ENCODE peak calls at places on chromosomes 7 and 10, in six cellular contexts. S is GM12878, V is H1, W is SK-N-SH, F is HepG2, D is K562. X is an unnamed sample. For H3K27me3, the result is how much of the 10 kb centered on the place peaks cover.

GRCh38 chr10:49310460-49310859 is 11.5 kb downstream of the C10orf71 start:
- DNase-seq in F (no peak), V (no peak), S (no peak), W (no peak), D (no peak), X (no peak)

GRCh38 chr7:84339306-84339705 is 144.7 kb upstream of the SEMA3A start:
- DNase-seq in V (no peak), D (no peak), S (no peak), F (no peak), W (no peak), X (no peak)

GRCh38 chr10:125134483-125134848 is 25.9 kb downstream of the CTBP2 start:
- DNase-seq in D (no peak), S (no peak), F (no peak), W (no peak), V (no peak), X (no peak)

GRCh38 chr7:44470080-44470479 is 20.4 kb downstream of the NUDCD3 start:
- DNase-seq in F (no peak), D (no peak), S (no peak), V (no peak), W (no peak), X (no peak)

GRCh38 chr7:22487978-22488642 is 11.9 kb downstream of the STEAP1B start:
- DNase-seq in D (no peak), S (no peak), W (no peak), F (no peak), V (no peak), X (no peak)

GRCh38 chr7:92740134-92740533 is 96.2 kb downstream of the CDK6 start:
- DNase-seq in S (no peak), D (no peak), W (no peak), V (no peak), F (no peak), X (no peak)

GRCh38 chr10:119705434-119705831 is 20.4 kb upstream of the INPP5F start:
- DNase-seq in D (no peak), V (no peak), W (no peak), F (no peak), S (peak), X (no peak)

GRCh38 chr7:115037128-115037802 is 115.4 kb downstream of the MDFIC start:
- DNase-seq in D (no peak), W (no peak), F (no peak), V (no peak), S (no peak), X (no peak)

GRCh38 chr10:10526846-10527245 is 490.8 kb upstream of the CELF2 start:
- DNase-seq in F (no peak), W (no peak), D (no peak), V (no peak), S (no peak), X (no peak)

GRCh38 chr10:3471927-3472704 is 299.5 kb upstream of the PITRM1 start:
- DNase-seq in D (no peak), V (no peak), W (no peak), F (no peak), S (no peak), X (no peak)

GRCh38 chr10:69723653-69724052 is 78.1 kb upstream of the COL13A1 start:
- DNase-seq in W (no peak), S (no peak), D (no peak), V (no peak), F (no peak), X (no peak)

GRCh38 chr10:80144302-80145131 is 12.0 kb downstream of the PLAC9 start:
- DNase-seq in W (peak), V (no peak), D (peak), F (no peak), S (no peak), X (peak)

GRCh38 chr10:19845963-19846362 is 29.7 kb downstream of the PLXDC2 start:
- DNase-seq in D (no peak), F (no peak), W (no peak), V (no peak), S (no peak), X (no peak)

GRCh38 chr7:618539-619355 is 99.1 kb upstream of the PDGFA start:
- DNase-seq in S (no peak), F (peak), D (no peak), W (no peak), V (no peak), X (peak)

GRCh38 chr10:96614515-96614914 is 27.7 kb upstream of the TM9SF3 start:
- DNase-seq in S (no peak), F (peak), D (peak), V (no peak), W (peak), X (no peak)

GRCh38 chr7:42082144-42082543 is 154.9 kb downstream of the GLI3 start:
- DNase-seq in D (no peak), S (no peak), W (no peak), F (no peak), V (no peak), X (no peak)

GRCh38 chr7:12765431-12766100 is 78.1 kb downstream of the ARL4A start:
- DNase-seq in V (no peak), W (no peak), D (peak), S (no peak), F (no peak), X (no peak)

GRCh38 chr10:132169766-132170560 is 16.8 kb upstream of the DPYSL4 start:
- DNase-seq in D (no peak), F (no peak), W (no peak), V (no peak), S (no peak), X (no peak)

GRCh38 chr7:44796034-44796503 is 412 bp upstream of the PPIA start:
- DNase-seq in D (no peak), S (no peak), V (peak), F (peak), W (no peak), X (no peak)

GRCh38 chr7:83794834-83795233 is 145.9 kb upstream of the SEMA3E start:
- DNase-seq in W (no peak), D (no peak), F (no peak), V (no peak), S (no peak), X (no peak)

GRCh38 chr7:149495785-149496641 is 1.6 kb downstream of the ZNF746 start:
- DNase-seq in S (no peak), W (peak), F (peak), V (no peak), D (no peak), X (no peak)

GRCh38 chr10:111598433-111599059 is 521.7 kb downstream of the ADRA2A start:
- DNase-seq in W (peak), S (peak), V (peak), D (peak), F (peak), X (peak)

GRCh38 chr7:143890558-143890957 is 11.4 kb downstream of the TCAF1 start:
- DNase-seq in S (no peak), F (no peak), V (no peak), D (no peak), W (no peak), X (no peak)

GRCh38 chr10:58054881-58055280 is 212.8 kb downstream of the IPMK start:
- DNase-seq in D (no peak), F (no peak), S (no peak), V (no peak), W (no peak), X (no peak)

GRCh38 chr7:29854257-29854938 is 48.1 kb downstream of the WIPF3 start:
- DNase-seq in W (no peak), D (no peak), F (no peak), S (no peak), V (peak), X (no peak)

GRCh38 chr7:88344956-88345832 is 38.5 kb upstream of the STEAP4 start:
- DNase-seq in W (peak), F (peak), D (peak), S (no peak), V (peak), X (peak)

DNA sequence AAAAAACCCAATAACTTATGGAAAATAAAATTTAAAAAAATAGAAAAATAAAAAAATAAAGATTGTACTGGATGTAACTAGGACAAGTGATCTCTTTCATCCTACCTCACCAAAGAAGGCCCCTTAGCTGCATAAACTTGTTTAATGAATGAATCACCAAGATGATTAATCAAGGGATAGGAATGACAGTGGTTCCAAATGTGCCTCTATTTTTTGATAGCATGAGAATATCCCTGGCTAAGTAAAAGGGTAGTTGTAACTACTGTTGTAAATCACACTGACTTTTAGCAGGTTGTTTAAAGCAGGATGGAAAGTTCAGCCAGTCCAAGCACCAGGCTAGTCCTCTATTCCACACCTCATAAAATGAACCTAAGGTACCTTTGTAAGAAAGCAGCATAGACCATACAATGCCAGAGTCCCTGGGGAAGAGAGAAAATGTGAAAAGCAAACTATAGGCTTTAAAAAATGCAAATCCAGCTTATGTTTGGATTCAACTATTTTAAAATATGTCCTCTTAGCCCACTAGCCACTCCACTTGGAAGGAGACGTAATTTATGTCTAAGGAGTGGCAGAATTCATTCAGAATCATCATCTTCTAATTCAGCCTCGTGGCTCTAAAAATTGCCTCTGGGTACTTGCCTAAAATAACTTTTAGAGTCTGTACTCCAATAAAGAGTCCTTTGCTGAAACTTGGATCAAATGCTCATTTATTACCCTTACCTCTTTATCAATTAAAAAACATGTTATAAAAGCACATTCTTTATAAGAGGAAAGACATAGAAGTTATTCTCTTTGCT is 126.7 kb downstream of the SKIDA1 start:
- DNase-seq in V (no peak), W (no peak), F (no peak), D (no peak), S (no peak), X (no peak)
- TF ChIP-seq GABPA in V (no peak), W (no peak), F (no peak), D (no peak), S (no peak), X (no peak)

GRCh38 chr10:14456218-14456869 is 125.6 kb upstream of the FRMD4A start:
- DNase-seq in W (no peak), F (no peak), D (no peak), S (peak), V (no peak), X (no peak)
- H3K27ac ChIP-seq in W (no peak), F (no peak), D (no peak), S (no peak), V (no peak), X (no peak)

DNA sequence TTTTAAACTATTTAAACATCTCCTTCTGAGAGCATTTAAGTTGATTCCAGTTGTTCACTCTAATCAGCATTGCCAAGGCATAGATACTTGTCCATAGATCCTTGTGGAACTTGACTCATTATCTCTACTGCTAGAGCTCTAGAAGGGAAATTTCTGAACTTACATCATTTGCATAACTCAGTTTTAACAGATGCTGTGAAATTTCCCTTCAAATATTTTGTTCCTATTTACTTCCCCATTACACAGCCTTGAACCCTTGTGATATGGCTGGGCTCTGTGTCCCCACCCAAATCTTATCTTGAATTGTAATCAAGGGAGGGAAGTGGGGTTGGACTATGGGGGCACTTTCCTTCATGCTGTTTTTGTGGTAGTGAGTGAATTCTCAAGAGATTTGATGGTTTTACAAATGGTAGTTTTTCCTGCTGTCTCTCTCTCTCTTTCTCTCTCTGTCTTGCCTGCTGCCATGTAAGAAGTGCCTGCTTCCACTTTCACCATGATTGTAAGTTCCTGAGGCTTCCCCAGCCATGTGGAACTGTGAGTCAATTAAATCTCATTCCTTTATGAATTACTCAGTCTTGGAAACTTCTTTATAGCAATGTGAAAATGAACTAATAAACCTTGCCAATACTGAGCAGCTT is 25.4 kb downstream of the INSIG1 start:
- DNase-seq in W (no peak), V (no peak), F (no peak), S (no peak), D (no peak), X (no peak)
- H3K27me3 ChIP-seq in W (under half), V (under half), F (under half), S (under half), D (under half), X (under half)

GRCh38 chr10:17871036-17871435 is 61.9 kb downstream of the MRC1 start:
- DNase-seq in D (no peak), S (no peak), W (no peak), V (no peak), F (no peak), X (no peak)

GRCh38 chr10:17873946-17874345 is 64.8 kb downstream of the MRC1 start:
- DNase-seq in F (no peak), D (no peak), W (no peak), S (no peak), V (no peak), X (no peak)

GRCh38 chr10:17877121-17877520 is 68.0 kb downstream of the MRC1 start:
- DNase-seq in V (no peak), F (no peak), S (no peak), W (no peak), D (no peak), X (no peak)

GRCh38 chr10:17867056-17867455 is 57.9 kb downstream of the MRC1 start:
- DNase-seq in S (no peak), F (no peak), W (no peak), V (no peak), D (no peak), X (no peak)

GRCh38 chr10:17872191-17873091 is 63.3 kb downstream of the MRC1 start:
- DNase-seq in F (peak), D (no peak), S (no peak), V (no peak), W (no peak), X (no peak)
- TF ChIP-seq GABPA in F (no peak), D (no peak), S (no peak), V (no peak), W (no peak), X (no peak)

GRCh38 chr10:45514283-45515270 is 140.6 kb downstream of the ALOX5 start:
- DNase-seq in V (no peak), S (no peak), D (no peak), W (peak), F (peak), X (no peak)

GRCh38 chr10:45515630-45516029 is 141.6 kb downstream of the ALOX5 start:
- DNase-seq in V (no peak), S (no peak), W (no peak), D (no peak), F (peak), X (no peak)

GRCh38 chr10:45513586-45513985 is 139.6 kb downstream of the ALOX5 start:
- DNase-seq in V (no peak), S (no peak), D (no peak), F (peak), W (peak), X (no peak)

GRCh38 chr10:45520476-45520875 is 146.5 kb downstream of the ALOX5 start:
- DNase-seq in F (no peak), V (no peak), D (peak), S (no peak), W (no peak), X (no peak)

DNA sequence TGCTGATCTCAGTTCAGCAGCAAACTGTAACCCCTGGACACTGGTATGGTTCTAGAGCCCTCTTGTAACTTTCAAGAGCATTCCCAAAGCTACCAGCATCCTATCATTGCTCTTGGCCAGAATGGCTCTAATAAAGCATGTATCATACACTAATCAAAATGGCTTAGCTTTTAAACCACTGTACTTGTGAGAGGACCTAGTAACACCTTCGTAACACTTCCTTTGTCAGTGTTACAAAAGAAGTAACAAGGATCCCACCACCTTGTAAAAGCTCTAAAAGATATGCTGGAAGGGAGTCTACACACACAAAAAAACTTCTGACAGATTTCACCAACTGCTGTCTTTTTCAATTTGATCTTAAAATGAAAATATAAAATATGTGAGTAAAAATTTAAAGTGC is 144.7 kb downstream of the ALOX5 start:
- DNase-seq in D (no peak), F (no peak), S (no peak), V (no peak), W (no peak), X (no peak)
- H3K27ac ChIP-seq in D (no peak), F (no peak), S (no peak), V (no peak), W (no peak), X (no peak)

GRCh38 chr7:6528401-6529130 is 22.7 kb downstream of the GRID2IP start:
- DNase-seq in W (no peak), D (no peak), V (no peak), S (no peak), F (no peak), X (no peak)
- H3K27me3 ChIP-seq in W (half or more), D (half or more), V (under half), S (under half), F (under half), X (under half)

X was measured in HL-60.